ENCODE peak calls at places on chromosomes 6 and 20, in five cellular contexts. S, Z, H, J and Q are unnamed samples.

GRCh38 chr6:4849628-4850027 is 73.4 kb downstream of the CDYL start:
- DNase-seq in S (no peak), Z (no peak), J (no peak), H (no peak), Q (no peak)

GRCh38 chr6:2351807-2352431 is 106.5 kb upstream of the GMDS start:
- DNase-seq in Z (no peak), J (no peak), H (no peak), S (no peak), Q (no peak)

GRCh38 chr20:43955244-43956191 is 40.9 kb downstream of the TOX2 start:
- DNase-seq in H (no peak), Z (peak; percentile 37), J (peak; percentile 99), S (peak; percentile 80), Q (no peak)

GRCh38 chr6:165767228-165767627 is 104.2 kb upstream of the PDE10A start:
- DNase-seq in Z (peak; percentile 44), S (no peak), H (no peak), J (no peak), Q (no peak)

GRCh38 chr6:151808331-151809241 is 1.1 kb downstream of the ESR1 start:
- DNase-seq in J (peak; percentile 27), S (no peak), Z (no peak), H (no peak), Q (no peak)

GRCh38 chr20:38085031-38085430 is 51.5 kb downstream of the RPRD1B start:
- DNase-seq in Z (no peak), J (no peak), S (no peak), H (no peak), Q (no peak)

GRCh38 chr20:53283011-53283410 is 310.6 kb downstream of the ZNF217 start:
- DNase-seq in Z (no peak), J (no peak), S (no peak), H (no peak), Q (no peak)

GRCh38 chr6:159913862-159914564 is 23.2 kb downstream of the MAS1 start:
- DNase-seq in S (no peak), Z (no peak), H (no peak), J (no peak), Q (no peak)

GRCh38 chr6:109240370-109241084 is 141.7 kb downstream of the CD164 start:
- DNase-seq in J (no peak), S (no peak), Z (no peak), H (no peak), Q (no peak)

GRCh38 chr6:48962041-48962440 is 501.0 kb downstream of the MMUT start:
- DNase-seq in J (no peak), S (no peak), Z (no peak), H (no peak), Q (no peak)

GRCh38 chr6:5159162-5159561 is 74.0 kb downstream of the PPP1R3G start:
- DNase-seq in S (no peak), J (peak; percentile 21), H (no peak), Z (no peak), Q (no peak)

GRCh38 chr20:21433329-21433890 is 36.1 kb upstream of the NKX2-4 start:
- DNase-seq in S (no peak), Z (no peak), J (no peak), H (no peak), Q (no peak)

GRCh38 chr6:116393430-116393829 is 22.7 kb downstream of the DSE start:
- DNase-seq in S (no peak), H (no peak), J (no peak), Z (no peak), Q (no peak)

GRCh38 chr20:63149531-63150207 is 66.3 kb downstream of the YTHDF1 start:
- DNase-seq in J (no peak), H (no peak), Z (no peak), S (peak; percentile 10), Q (no peak)

GRCh38 chr6:44805239-44805849 is 417.8 kb downstream of the CDC5L start:
- DNase-seq in S (no peak), Z (no peak), H (no peak), J (no peak), Q (no peak)

GRCh38 chr20:59671661-59672471 is 67.5 kb downstream of the PHACTR3 start:
- DNase-seq in J (no peak), Z (no peak), H (peak; percentile 58), S (no peak), Q (peak; percentile 75)

GRCh38 chr6:81265106-81265505 is 487.4 kb downstream of the TENT5A start:
- DNase-seq in H (no peak), S (no peak), J (no peak), Z (no peak), Q (no peak)

GRCh38 chr6:81262656-81263055 is 489.8 kb downstream of the TENT5A start:
- DNase-seq in S (no peak), J (no peak), Z (no peak), H (no peak), Q (no peak)

DNA sequence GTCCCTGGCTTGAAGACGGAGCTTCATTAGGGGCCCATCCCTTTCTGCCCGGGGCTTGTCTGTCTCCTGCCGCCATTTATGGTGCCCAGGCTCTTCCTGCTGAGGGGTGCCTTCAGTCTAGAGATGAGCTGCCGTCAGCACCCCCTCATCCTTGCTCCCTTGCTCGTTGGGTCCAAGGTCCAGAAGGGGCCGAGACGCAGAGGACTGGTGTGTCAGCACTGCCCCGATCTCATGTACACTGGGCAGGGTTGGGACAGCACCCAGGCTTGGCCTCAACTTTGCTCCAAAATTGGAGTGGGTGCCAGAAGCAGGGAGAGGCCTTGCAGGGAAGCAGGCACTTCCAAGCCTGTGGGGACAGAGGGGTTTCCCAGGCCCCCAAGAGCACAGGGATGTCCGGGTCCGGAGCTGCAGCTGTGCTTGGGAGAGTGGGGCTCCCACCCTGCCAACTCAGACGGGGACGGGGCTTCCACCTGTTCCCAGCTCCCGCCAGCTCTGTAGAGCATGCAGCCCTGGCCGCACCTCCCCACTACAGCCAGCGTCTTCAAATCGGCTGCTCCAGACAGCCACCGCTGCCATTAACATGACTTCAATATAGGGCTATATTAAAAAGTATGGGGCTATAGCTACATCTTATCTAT is 488.8 kb downstream of the TENT5A start:
- DNase-seq in H (no peak), J (no peak), S (peak; percentile 66), Z (no peak), Q (no peak)
- TF ChIP-seq CTCF in H (no peak), J (no peak), S (no peak), Z (no peak), Q (no peak)

DNA sequence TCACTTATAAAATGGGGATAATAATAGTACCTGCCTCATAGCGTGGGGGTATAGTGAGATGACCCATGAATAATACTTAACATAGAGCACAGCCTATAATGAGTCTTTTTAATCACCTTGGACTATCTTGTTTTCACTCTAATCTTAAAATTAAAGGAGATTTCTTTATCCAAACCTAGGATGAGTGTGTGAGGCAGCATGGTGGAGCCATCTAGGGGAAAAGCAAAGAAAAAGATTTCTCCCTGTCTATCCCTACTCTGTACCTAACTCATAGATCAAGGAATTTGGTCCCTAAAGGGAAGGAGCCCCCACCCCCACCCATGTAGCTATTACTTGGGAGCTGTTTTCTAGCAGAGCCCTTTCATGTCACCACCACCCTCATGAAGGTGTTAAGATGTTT is 45.2 kb upstream of the PAK5 start:
- DNase-seq in J (no peak), Z (no peak), S (no peak), H (no peak), Q (no peak)
- TF ChIP-seq CTCF in J (no peak), Z (no peak), S (no peak), H (peak; percentile 52), Q (peak; percentile 17)

DNA sequence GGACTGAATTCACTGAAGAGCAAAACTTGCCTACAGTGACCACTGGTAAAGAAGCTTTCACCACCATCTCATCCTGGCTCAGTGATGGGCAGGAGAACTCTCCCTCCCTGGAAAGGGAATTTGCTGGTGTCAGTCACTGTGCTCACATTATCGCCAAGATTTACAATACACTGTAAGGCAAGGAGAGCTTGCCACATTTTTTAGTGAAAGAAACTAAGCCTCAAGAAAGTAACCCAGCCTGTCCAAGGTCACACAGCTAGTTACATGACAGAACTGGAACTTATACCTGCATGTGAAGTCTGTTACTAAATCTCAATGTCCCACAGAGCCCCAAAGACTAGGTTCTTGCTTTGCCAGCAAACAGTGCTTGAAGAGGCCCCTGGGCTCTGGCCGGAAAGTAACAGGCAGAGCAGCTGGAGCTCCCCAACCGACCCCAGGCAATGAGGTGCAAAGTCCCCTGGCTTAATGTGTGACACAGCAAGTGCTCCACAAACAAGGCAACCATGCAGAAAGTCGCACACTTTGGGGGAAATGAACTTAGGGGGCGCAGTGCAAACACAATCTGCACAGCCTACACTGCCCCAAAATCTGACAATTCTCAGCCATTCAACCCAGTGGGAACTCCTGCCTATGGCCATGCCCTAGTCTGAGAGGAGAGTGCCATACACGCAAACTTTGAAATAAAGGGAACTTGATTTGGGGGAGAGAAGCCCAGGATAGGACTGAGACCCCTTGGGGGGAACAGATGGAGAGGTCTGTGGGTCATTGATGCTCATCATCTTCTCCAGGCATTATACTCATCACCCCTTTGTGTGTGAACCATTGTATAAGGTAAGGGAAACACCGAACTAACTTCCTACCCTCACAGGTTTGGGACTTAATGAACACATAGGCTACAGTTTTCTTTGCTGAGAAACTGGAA is 1.9 kb downstream of the BCL2L1 start:
- DNase-seq in J (no peak), Z (no peak), S (no peak), H (no peak), Q (no peak)
- TF ChIP-seq CTCF in J (no peak), Z (no peak), S (no peak), H (no peak), Q (no peak)

DNA sequence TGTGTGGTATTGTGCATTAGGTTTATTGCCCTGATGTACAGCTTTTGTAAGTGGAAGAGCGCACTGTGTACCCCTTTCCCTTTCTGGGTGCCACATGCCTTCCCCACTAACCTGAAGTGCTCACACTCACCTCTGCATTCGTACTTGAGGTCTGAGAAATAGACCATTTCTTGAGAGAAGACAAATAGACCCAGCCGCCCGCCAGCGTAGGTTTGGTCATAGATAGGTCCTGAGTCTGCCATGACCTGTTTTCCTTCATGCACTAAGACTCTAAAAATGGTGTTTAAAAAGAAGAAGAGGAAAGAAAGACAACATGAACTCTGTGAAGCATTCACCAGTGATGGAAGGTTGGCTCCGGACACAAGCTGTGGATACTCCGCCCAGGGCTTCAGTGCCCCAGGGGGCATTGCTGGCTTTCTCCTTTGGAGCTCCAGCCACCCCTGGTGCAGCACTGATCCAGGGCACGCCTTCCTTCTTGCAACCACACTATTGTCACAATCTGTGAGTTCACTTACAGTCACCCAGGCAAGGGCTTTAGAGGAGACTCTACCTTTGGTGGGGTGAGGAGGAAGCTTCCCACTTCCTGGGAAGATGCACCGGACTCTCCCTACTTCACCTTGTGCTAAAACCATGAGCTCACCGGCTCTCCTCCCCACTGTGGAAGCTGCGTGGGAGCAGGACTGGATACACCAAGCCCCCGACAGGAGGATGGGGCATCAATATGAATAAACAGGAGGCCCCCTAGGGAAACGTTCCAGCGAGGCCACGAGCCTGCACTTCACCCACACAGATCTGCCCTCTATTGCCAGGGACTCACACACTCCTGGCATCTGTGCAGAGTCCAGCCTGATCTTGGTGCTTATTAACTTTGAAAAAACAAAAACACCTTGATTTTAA is 33.3 kb downstream of the THBS2 start:
- DNase-seq in S (no peak), J (no peak), Z (no peak), H (no peak), Q (peak; percentile 73)
- TF ChIP-seq CTCF in S (no peak), J (no peak), Z (no peak), H (no peak), Q (no peak)

GRCh38 chr6:24396764-24397163 is 6.0 kb upstream of the MRS2 start:
- DNase-seq in H (no peak), S (no peak), J (no peak), Z (no peak), Q (no peak)
- TF ChIP-seq CTCF in H (no peak), S (no peak), J (no peak), Z (no peak), Q (no peak)

DNA sequence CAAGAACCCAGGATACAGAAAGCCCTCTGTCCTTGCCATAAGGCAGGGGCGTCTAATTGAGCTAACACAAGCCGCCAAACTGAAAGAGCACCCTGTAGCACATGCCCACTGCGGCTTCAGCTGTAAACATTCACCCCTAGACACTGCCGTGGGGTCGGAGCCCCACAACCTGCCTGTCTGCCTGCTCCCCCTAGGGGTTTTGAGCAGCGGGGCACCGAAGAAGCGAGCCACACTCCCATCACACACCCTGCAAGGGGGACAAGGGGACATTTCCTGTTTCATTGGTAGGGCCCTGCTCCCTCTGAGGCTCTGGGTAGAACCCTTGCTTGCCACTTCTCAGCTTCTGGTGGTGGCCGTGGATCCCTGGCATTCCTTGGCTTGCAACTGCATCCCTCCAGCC is 45.2 kb upstream of the BCLAF1 start:
- DNase-seq in H (no peak), J (no peak), Z (no peak), S (no peak), Q (no peak)
- TF ChIP-seq CTCF in H (no peak), J (no peak), Z (no peak), S (no peak), Q (peak; percentile 12)